ENCODE peak calls at places on chromosomes 2 and 18, in six cellular contexts. P is endothelial cell of umbilical vein, X is fibroblast of lung, Q is HCT116, A is mammary epithelial cell, W is SK-N-SH. V is an unnamed sample.
A peak's percentile ranks its signal among the peaks of the same experiment; 100 is the strongest.

GRCh38 chr2:75558786-75559428 is 1.8 kb downstream of the EVA1A start:
- DNase-seq in P (no peak), X (peak; percentile 48), Q (no peak), A (no peak), W (no peak), V (no peak)

GRCh38 chr2:127086800-127087737 is 19.9 kb downstream of the BIN1 start:
- DNase-seq in P (peak; percentile 75), X (peak; percentile 95), Q (no peak), A (no peak), W (peak; percentile 89), V (no peak)

GRCh38 chr2:1051075-1051474 is 100.4 kb downstream of the SNTG2 start:
- DNase-seq in P (no peak), X (peak; percentile 30), Q (peak; percentile 18), A (no peak), W (peak; percentile 44), V (peak; percentile 41)

GRCh38 chr18:13676499-13676898 is 49.9 kb downstream of the FAM210A start:
- DNase-seq in P (no peak), X (no peak), Q (no peak), A (no peak), W (no peak), V (no peak)

GRCh38 chr2:242038166-242038927 is 168.8 kb downstream of the RTP5 start:
- DNase-seq in P (no peak), X (no peak), Q (no peak), A (no peak), W (no peak), V (no peak)

GRCh38 chr2:101442042-101442666 is 32.8 kb downstream of the RFX8 start:
- DNase-seq in P (peak; percentile 63), X (peak; percentile 60), Q (no peak), A (peak; percentile 57), W (no peak), V (peak; percentile 25)

GRCh38 chr2:216698895-216699294 is 3.5 kb upstream of the IGFBP5 start:
- DNase-seq in P (peak; percentile 59), X (peak; percentile 84), Q (peak; percentile 48), A (peak; percentile 49), W (peak; percentile 55), V (peak; percentile 74)

GRCh38 chr2:31704561-31705212 is 123.9 kb upstream of the SRD5A2 start:
- DNase-seq in P (no peak), X (no peak), Q (no peak), A (no peak), W (no peak), V (peak; percentile 44)

GRCh38 chr2:88010136-88010535 is 6.2 kb downstream of the RNU2-63P start:
- DNase-seq in P (no peak), X (no peak), Q (no peak), A (no peak), W (no peak), V (no peak)

GRCh38 chr2:200705305-200705985 is 106.3 kb upstream of the BZW1 start:
- DNase-seq in P (no peak), X (peak; percentile 51), Q (no peak), A (peak; percentile 8), W (no peak), V (no peak)

GRCh38 chr2:31428001-31428418 is 13.5 kb upstream of the XDH start:
- DNase-seq in P (no peak), X (no peak), Q (no peak), A (peak; percentile 56), W (no peak), V (peak; percentile 53)

GRCh38 chr18:33826151-33826550 is 248.1 kb downstream of the ASXL3 start:
- DNase-seq in P (no peak), X (no peak), Q (no peak), A (no peak), W (no peak), V (no peak)

GRCh38 chr2:138615257-138615656 is 113.7 kb downstream of the SPOPL start:
- DNase-seq in P (no peak), X (no peak), Q (no peak), A (peak; percentile 98), W (no peak), V (peak; percentile 83)

GRCh38 chr18:76412010-76412817 is 82.8 kb downstream of the ZNF516 start:
- DNase-seq in P (no peak), X (no peak), Q (no peak), A (no peak), W (no peak), V (no peak)

GRCh38 chr2:42792583-42793313 is at the start of gene HAAO:
- DNase-seq in P (peak; percentile 21), X (no peak), Q (no peak), A (no peak), W (peak; percentile 35), V (no peak)

GRCh38 chr2:20474757-20475566 is 28.1 kb downstream of the RHOB start:
- DNase-seq in P (no peak), X (no peak), Q (no peak), A (no peak), W (no peak), V (no peak)

GRCh38 chr2:184410160-184410559 is 188.2 kb upstream of the ZNF804A start:
- DNase-seq in P (no peak), X (no peak), Q (no peak), A (no peak), W (no peak), V (no peak)

GRCh38 chr2:127007652-127008051 is 99.3 kb downstream of the BIN1 start:
- DNase-seq in P (no peak), X (peak; percentile 84), Q (no peak), A (peak; percentile 66), W (no peak), V (peak; percentile 75)

GRCh38 chr2:65367517-65367916 is 64.9 kb downstream of the SPRED2 start:
- DNase-seq in P (peak; percentile 43), X (peak; percentile 93), Q (no peak), A (peak; percentile 98), W (peak; percentile 48), V (peak; percentile 98)

GRCh38 chr2:45669109-45669508 is 17.6 kb downstream of the PRKCE start:
- DNase-seq in P (peak; percentile 96), X (no peak), Q (no peak), A (no peak), W (no peak), V (no peak)

GRCh38 chr2:61017556-61018318 is at the start of the genes PEX13 and PUS10:
- DNase-seq in P (peak; percentile 89), X (peak; percentile 75), Q (peak; percentile 73), A (no peak), W (peak; percentile 86), V (peak; percentile 73)

GRCh38 chr2:61016392-61017002 is 1.0 kb upstream of the PEX13 start:
- DNase-seq in P (peak; percentile 1), X (no peak), Q (no peak), A (peak; percentile 8), W (peak; percentile 10), V (peak; percentile 34)

GRCh38 chr2:61018798-61019197 is 743 bp upstream of the PUS10 start:
- DNase-seq in P (no peak), X (no peak), Q (no peak), A (no peak), W (no peak), V (no peak)

GRCh38 chr2:61017003-61017555 is 441 bp upstream of the PEX13 start:
- DNase-seq in P (no peak), X (peak; percentile 76), Q (peak; percentile 86), A (peak; percentile 94), W (peak; percentile 75), V (peak; percentile 91)

GRCh38 chr2:61018319-61018750 is 280 bp upstream of the PUS10 start:
- DNase-seq in P (no peak), X (peak; percentile 50), Q (no peak), A (peak; percentile 67), W (peak; percentile 9), V (peak; percentile 56)
- H2AFZ ChIP-seq in P (peak overlapping the region; percentile 97), X (peak overlapping the region; percentile 85), Q (no peak overlapping the region), A (peak overlapping the region; percentile 97), W (peak overlapping the region; percentile 96), V (peak overlapping the region; percentile 83)

GRCh38 chr18:44802508-44802907 is 121.8 kb downstream of the SETBP1 start:
- DNase-seq in P (no peak), X (peak; percentile 49), Q (no peak), A (peak; percentile 55), W (no peak), V (no peak)

GRCh38 chr18:44805176-44805575 is 124.5 kb downstream of the SETBP1 start:
- DNase-seq in P (no peak), X (no peak), Q (no peak), A (no peak), W (no peak), V (no peak)

GRCh38 chr18:44804033-44804432 is 123.3 kb downstream of the SETBP1 start:
- DNase-seq in P (no peak), X (peak; percentile 41), Q (no peak), A (no peak), W (no peak), V (no peak)

GRCh38 chr18:44801796-44802195 is 121.1 kb downstream of the SETBP1 start:
- DNase-seq in P (no peak), X (no peak), Q (no peak), A (no peak), W (no peak), V (no peak)

DNA sequence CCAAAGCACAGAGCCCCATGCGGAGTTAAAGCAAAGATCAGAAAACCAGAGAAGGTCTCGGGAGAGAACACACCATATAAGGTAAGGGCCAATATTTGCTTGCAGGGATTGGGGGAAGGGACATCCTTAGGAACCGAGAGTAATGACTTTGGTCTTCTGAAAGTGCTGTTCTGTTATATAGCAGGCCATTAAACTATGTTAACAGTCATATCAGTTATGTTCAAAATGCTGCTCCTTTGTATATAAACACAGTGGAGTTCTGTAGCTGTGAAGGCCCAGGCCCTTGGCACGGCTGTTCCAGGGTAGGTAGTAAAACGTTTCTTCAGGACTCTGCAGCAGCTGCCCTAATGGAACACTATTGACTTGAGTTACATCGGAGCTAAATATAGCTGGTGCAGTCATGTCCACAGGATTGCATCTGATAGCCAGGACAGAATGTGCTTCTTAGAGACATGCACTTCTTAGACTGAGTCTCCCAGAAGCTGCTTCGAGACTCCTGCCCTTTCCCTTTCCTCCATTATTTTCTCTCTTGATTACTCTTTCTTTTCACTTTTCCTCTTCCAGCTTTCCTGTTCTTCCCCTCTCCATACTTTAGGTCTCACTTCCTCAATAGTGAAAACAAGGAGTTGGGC is 122.4 kb downstream of the SETBP1 start:
- DNase-seq in P (no peak), X (peak; percentile 93), Q (no peak), A (no peak), W (no peak), V (no peak)
- H3K4me3 ChIP-seq in P (no peak overlapping the region), X (no peak overlapping the region), Q (no peak overlapping the region), A (no peak overlapping the region), W (no peak overlapping the region), V (no peak overlapping the region)

DNA sequence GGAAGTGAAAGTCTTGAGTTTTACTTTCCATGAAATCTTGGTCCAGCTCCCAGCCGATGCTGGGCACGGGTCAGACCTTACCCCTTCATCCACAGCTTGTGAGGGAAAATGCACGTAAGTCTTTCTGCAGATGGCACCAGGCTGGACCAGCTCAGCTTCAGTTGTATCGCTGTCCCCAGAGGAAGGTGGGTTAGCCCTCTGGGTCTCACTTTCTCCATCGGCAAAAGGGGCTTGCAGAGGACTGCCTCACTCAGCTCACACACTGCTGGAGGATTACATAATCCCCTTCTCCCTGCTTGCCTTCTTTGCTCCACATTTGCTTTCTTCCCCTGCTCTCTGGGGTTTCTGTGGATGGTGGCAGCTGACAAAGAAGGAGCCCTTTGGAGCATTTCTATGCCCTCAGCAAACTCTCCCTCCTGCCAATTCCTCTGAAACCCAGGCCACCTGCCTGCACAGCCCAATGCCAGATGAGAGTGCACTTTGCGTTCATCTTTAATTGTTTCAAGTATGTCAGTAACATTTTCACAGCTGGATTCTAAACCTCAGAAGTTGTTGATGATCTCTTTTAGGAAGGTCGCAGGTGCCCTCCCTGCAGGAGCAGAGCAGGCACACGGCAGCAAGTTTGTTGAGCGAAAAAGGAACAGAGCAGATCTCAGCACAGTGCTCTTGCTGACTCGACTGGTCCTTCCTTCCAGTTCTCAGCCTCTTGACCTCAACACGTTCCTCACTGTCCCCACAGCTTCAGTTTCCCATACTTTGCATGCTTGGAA is 155.6 kb upstream of the GLI2 start:
- DNase-seq in P (no peak), X (no peak), Q (no peak), A (no peak), W (no peak), V (no peak)
- H3K9ac ChIP-seq in P (no peak overlapping the region), X (no peak overlapping the region), Q (no peak overlapping the region), A (no peak overlapping the region), W (no peak overlapping the region), V (no peak overlapping the region)

GRCh38 chr2:151339168-151339567 is 18.2 kb upstream of the TNFAIP6 start:
- DNase-seq in P (peak; percentile 13), X (peak; percentile 23), Q (no peak), A (no peak), W (no peak), V (no peak)
- H2AFZ ChIP-seq in P (peak overlapping the region; percentile 92), X (peak overlapping the region; percentile 83), Q (no peak overlapping the region), A (no peak overlapping the region), W (peak overlapping the region; percentile 70), V (no peak overlapping the region)

V was measured in PC-3.